ENCODE peak calls at places on chromosomes 7 and 10, in eight cellular contexts. One of them, this sample, is unnamed.

GRCh38 chr7:22204312-22204711 is 152.6 kb downstream of the RAPGEF5 start:
- DNase-seq in stimulated activated CD4-positive, alpha-beta T cell treated with anti-CD3 and anti-CD28 coated beads, Interleukin-2, amount 100 ng/mL, for 48 hours: no peak
- DNase-seq in progenitor cell of endocrine pancreas: no peak
- DNase-seq in skeletal muscle cell: no peak
- DNase-seq in Kasumi-1: no peak
- DNase-seq in NCI-H774: no peak
- DNase-seq in NCI-H446 treated with DMSO at 0.1 percent for 48 hours: no peak
- DNase-seq in NCI-H2029 treated with DMSO at 0.1 percent for 48 hours: no peak
- DNase-seq in this sample: no peak

GRCh38 chr10:125151170-125151823 is 9.1 kb downstream of the CTBP2 start:
- DNase-seq in stimulated activated CD4-positive, alpha-beta T cell treated with anti-CD3 and anti-CD28 coated beads, Interleukin-2, amount 100 ng/mL, for 48 hours: no peak
- DNase-seq in progenitor cell of endocrine pancreas: no peak
- DNase-seq in skeletal muscle cell: no peak
- DNase-seq in Kasumi-1: no peak
- DNase-seq in NCI-H774: no peak
- DNase-seq in NCI-H446 treated with DMSO at 0.1 percent for 48 hours: no peak
- DNase-seq in NCI-H2029 treated with DMSO at 0.1 percent for 48 hours: no peak
- DNase-seq in this sample: no peak

GRCh38 chr10:111725035-111725434 is 458.5 kb downstream of the GPAM start:
- DNase-seq in stimulated activated CD4-positive, alpha-beta T cell treated with anti-CD3 and anti-CD28 coated beads, Interleukin-2, amount 100 ng/mL, for 48 hours: no peak
- DNase-seq in progenitor cell of endocrine pancreas: no peak
- DNase-seq in skeletal muscle cell: no peak
- DNase-seq in Kasumi-1: no peak
- DNase-seq in NCI-H774: no peak
- DNase-seq in NCI-H446 treated with DMSO at 0.1 percent for 48 hours: no peak
- DNase-seq in NCI-H2029 treated with DMSO at 0.1 percent for 48 hours: no peak
- DNase-seq in this sample: no peak

GRCh38 chr10:60534791-60535389 is 145.2 kb upstream of the ANK3 start:
- DNase-seq in stimulated activated CD4-positive, alpha-beta T cell treated with anti-CD3 and anti-CD28 coated beads, Interleukin-2, amount 100 ng/mL, for 48 hours: no peak
- DNase-seq in progenitor cell of endocrine pancreas: no peak
- DNase-seq in skeletal muscle cell: no peak
- DNase-seq in Kasumi-1: no peak
- DNase-seq in NCI-H774: no peak
- DNase-seq in NCI-H446 treated with DMSO at 0.1 percent for 48 hours: no peak
- DNase-seq in NCI-H2029 treated with DMSO at 0.1 percent for 48 hours: no peak
- DNase-seq in this sample: no peak

GRCh38 chr7:22469371-22470143 is 30.4 kb downstream of the STEAP1B start:
- DNase-seq in stimulated activated CD4-positive, alpha-beta T cell treated with anti-CD3 and anti-CD28 coated beads, Interleukin-2, amount 100 ng/mL, for 48 hours: no peak
- DNase-seq in progenitor cell of endocrine pancreas: no peak
- DNase-seq in skeletal muscle cell: no peak
- DNase-seq in Kasumi-1: no peak
- DNase-seq in NCI-H774: peak
- DNase-seq in NCI-H446 treated with DMSO at 0.1 percent for 48 hours: no peak
- DNase-seq in NCI-H2029 treated with DMSO at 0.1 percent for 48 hours: peak
- DNase-seq in this sample: no peak

GRCh38 chr7:103989200-103989784 is at the start of gene RELN:
- DNase-seq in stimulated activated CD4-positive, alpha-beta T cell treated with anti-CD3 and anti-CD28 coated beads, Interleukin-2, amount 100 ng/mL, for 48 hours: peak
- DNase-seq in progenitor cell of endocrine pancreas: no peak
- DNase-seq in skeletal muscle cell: no peak
- DNase-seq in Kasumi-1: no peak
- DNase-seq in NCI-H774: peak
- DNase-seq in NCI-H446 treated with DMSO at 0.1 percent for 48 hours: peak
- DNase-seq in NCI-H2029 treated with DMSO at 0.1 percent for 48 hours: no peak
- DNase-seq in this sample: peak

GRCh38 chr10:43396928-43397624 is 11.9 kb downstream of the HNRNPF start:
- DNase-seq in stimulated activated CD4-positive, alpha-beta T cell treated with anti-CD3 and anti-CD28 coated beads, Interleukin-2, amount 100 ng/mL, for 48 hours: peak
- DNase-seq in progenitor cell of endocrine pancreas: peak
- DNase-seq in skeletal muscle cell: no peak
- DNase-seq in Kasumi-1: peak
- DNase-seq in NCI-H774: peak
- DNase-seq in NCI-H446 treated with DMSO at 0.1 percent for 48 hours: peak
- DNase-seq in NCI-H2029 treated with DMSO at 0.1 percent for 48 hours: peak
- DNase-seq in this sample: peak

GRCh38 chr10:31999836-32000235 is 56.4 kb downstream of the KIF5B start:
- DNase-seq in stimulated activated CD4-positive, alpha-beta T cell treated with anti-CD3 and anti-CD28 coated beads, Interleukin-2, amount 100 ng/mL, for 48 hours: no peak
- DNase-seq in progenitor cell of endocrine pancreas: no peak
- DNase-seq in skeletal muscle cell: no peak
- DNase-seq in Kasumi-1: no peak
- DNase-seq in NCI-H774: no peak
- DNase-seq in NCI-H446 treated with DMSO at 0.1 percent for 48 hours: no peak
- DNase-seq in NCI-H2029 treated with DMSO at 0.1 percent for 48 hours: no peak
- DNase-seq in this sample: no peak

GRCh38 chr7:43634384-43634783 is 51.5 kb downstream of the STK17A start:
- DNase-seq in stimulated activated CD4-positive, alpha-beta T cell treated with anti-CD3 and anti-CD28 coated beads, Interleukin-2, amount 100 ng/mL, for 48 hours: no peak
- DNase-seq in progenitor cell of endocrine pancreas: no peak
- DNase-seq in skeletal muscle cell: no peak
- DNase-seq in Kasumi-1: no peak
- DNase-seq in NCI-H774: no peak
- DNase-seq in NCI-H446 treated with DMSO at 0.1 percent for 48 hours: no peak
- DNase-seq in NCI-H2029 treated with DMSO at 0.1 percent for 48 hours: no peak
- DNase-seq in this sample: no peak

GRCh38 chr7:82183633-82184032 is 259.9 kb downstream of the CACNA2D1 start:
- DNase-seq in stimulated activated CD4-positive, alpha-beta T cell treated with anti-CD3 and anti-CD28 coated beads, Interleukin-2, amount 100 ng/mL, for 48 hours: no peak
- DNase-seq in progenitor cell of endocrine pancreas: no peak
- DNase-seq in skeletal muscle cell: peak
- DNase-seq in Kasumi-1: peak
- DNase-seq in NCI-H774: no peak
- DNase-seq in NCI-H446 treated with DMSO at 0.1 percent for 48 hours: no peak
- DNase-seq in NCI-H2029 treated with DMSO at 0.1 percent for 48 hours: no peak
- DNase-seq in this sample: no peak

GRCh38 chr10:117552156-117552620 is 9.6 kb downstream of the EMX2 start:
- DNase-seq in stimulated activated CD4-positive, alpha-beta T cell treated with anti-CD3 and anti-CD28 coated beads, Interleukin-2, amount 100 ng/mL, for 48 hours: no peak
- DNase-seq in progenitor cell of endocrine pancreas: peak
- DNase-seq in skeletal muscle cell: no peak
- DNase-seq in Kasumi-1: no peak
- DNase-seq in NCI-H774: no peak
- DNase-seq in NCI-H446 treated with DMSO at 0.1 percent for 48 hours: no peak
- DNase-seq in NCI-H2029 treated with DMSO at 0.1 percent for 48 hours: no peak
- DNase-seq in this sample: no peak

GRCh38 chr10:72980348-72980747 is 25.7 kb upstream of the PLA2G12B start:
- DNase-seq in stimulated activated CD4-positive, alpha-beta T cell treated with anti-CD3 and anti-CD28 coated beads, Interleukin-2, amount 100 ng/mL, for 48 hours: no peak
- DNase-seq in progenitor cell of endocrine pancreas: no peak
- DNase-seq in skeletal muscle cell: no peak
- DNase-seq in Kasumi-1: no peak
- DNase-seq in NCI-H774: no peak
- DNase-seq in NCI-H446 treated with DMSO at 0.1 percent for 48 hours: no peak
- DNase-seq in NCI-H2029 treated with DMSO at 0.1 percent for 48 hours: no peak
- DNase-seq in this sample: no peak

GRCh38 chr7:18653381-18654155 is 158.0 kb downstream of the HDAC9 start:
- DNase-seq in stimulated activated CD4-positive, alpha-beta T cell treated with anti-CD3 and anti-CD28 coated beads, Interleukin-2, amount 100 ng/mL, for 48 hours: no peak
- DNase-seq in progenitor cell of endocrine pancreas: no peak
- DNase-seq in skeletal muscle cell: no peak
- DNase-seq in Kasumi-1: no peak
- DNase-seq in NCI-H774: no peak
- DNase-seq in NCI-H446 treated with DMSO at 0.1 percent for 48 hours: no peak
- DNase-seq in NCI-H2029 treated with DMSO at 0.1 percent for 48 hours: no peak
- DNase-seq in this sample: no peak

GRCh38 chr10:65765006-65765546 is 1160.8 kb upstream of the LRRTM3 start:
- DNase-seq in stimulated activated CD4-positive, alpha-beta T cell treated with anti-CD3 and anti-CD28 coated beads, Interleukin-2, amount 100 ng/mL, for 48 hours: no peak
- DNase-seq in progenitor cell of endocrine pancreas: no peak
- DNase-seq in skeletal muscle cell: no peak
- DNase-seq in Kasumi-1: no peak
- DNase-seq in NCI-H774: no peak
- DNase-seq in NCI-H446 treated with DMSO at 0.1 percent for 48 hours: no peak
- DNase-seq in NCI-H2029 treated with DMSO at 0.1 percent for 48 hours: no peak
- DNase-seq in this sample: no peak

GRCh38 chr7:98870071-98870651 is 347 bp upstream of the TMEM130 start:
- DNase-seq in stimulated activated CD4-positive, alpha-beta T cell treated with anti-CD3 and anti-CD28 coated beads, Interleukin-2, amount 100 ng/mL, for 48 hours: peak
- DNase-seq in progenitor cell of endocrine pancreas: no peak
- DNase-seq in skeletal muscle cell: no peak
- DNase-seq in Kasumi-1: peak
- DNase-seq in NCI-H774: no peak
- DNase-seq in NCI-H446 treated with DMSO at 0.1 percent for 48 hours: no peak
- DNase-seq in NCI-H2029 treated with DMSO at 0.1 percent for 48 hours: no peak
- DNase-seq in this sample: peak

GRCh38 chr10:31836569-31837406 is 91.8 kb downstream of the ARHGAP12 start:
- DNase-seq in stimulated activated CD4-positive, alpha-beta T cell treated with anti-CD3 and anti-CD28 coated beads, Interleukin-2, amount 100 ng/mL, for 48 hours: no peak
- DNase-seq in progenitor cell of endocrine pancreas: no peak
- DNase-seq in skeletal muscle cell: no peak
- DNase-seq in Kasumi-1: peak
- DNase-seq in NCI-H774: no peak
- DNase-seq in NCI-H446 treated with DMSO at 0.1 percent for 48 hours: peak
- DNase-seq in NCI-H2029 treated with DMSO at 0.1 percent for 48 hours: no peak
- DNase-seq in this sample: no peak

GRCh38 chr10:7478727-7479457 is 68.1 kb upstream of the SFMBT2 start:
- DNase-seq in stimulated activated CD4-positive, alpha-beta T cell treated with anti-CD3 and anti-CD28 coated beads, Interleukin-2, amount 100 ng/mL, for 48 hours: no peak
- DNase-seq in progenitor cell of endocrine pancreas: no peak
- DNase-seq in skeletal muscle cell: no peak
- DNase-seq in Kasumi-1: no peak
- DNase-seq in NCI-H774: no peak
- DNase-seq in NCI-H446 treated with DMSO at 0.1 percent for 48 hours: no peak
- DNase-seq in NCI-H2029 treated with DMSO at 0.1 percent for 48 hours: no peak
- DNase-seq in this sample: no peak

GRCh38 chr7:1813394-1814088 is 143.5 kb downstream of the ELFN1 start:
- DNase-seq in stimulated activated CD4-positive, alpha-beta T cell treated with anti-CD3 and anti-CD28 coated beads, Interleukin-2, amount 100 ng/mL, for 48 hours: no peak
- DNase-seq in progenitor cell of endocrine pancreas: no peak
- DNase-seq in skeletal muscle cell: no peak
- DNase-seq in Kasumi-1: no peak
- DNase-seq in NCI-H774: no peak
- DNase-seq in NCI-H446 treated with DMSO at 0.1 percent for 48 hours: no peak
- DNase-seq in NCI-H2029 treated with DMSO at 0.1 percent for 48 hours: no peak
- DNase-seq in this sample: no peak

GRCh38 chr7:15870337-15870736 is 183.9 kb upstream of the MEOX2 start:
- DNase-seq in stimulated activated CD4-positive, alpha-beta T cell treated with anti-CD3 and anti-CD28 coated beads, Interleukin-2, amount 100 ng/mL, for 48 hours: no peak
- DNase-seq in progenitor cell of endocrine pancreas: no peak
- DNase-seq in skeletal muscle cell: no peak
- DNase-seq in Kasumi-1: no peak
- DNase-seq in NCI-H774: no peak
- DNase-seq in NCI-H446 treated with DMSO at 0.1 percent for 48 hours: no peak
- DNase-seq in NCI-H2029 treated with DMSO at 0.1 percent for 48 hours: no peak
- DNase-seq in this sample: no peak

GRCh38 chr10:126892873-126893175 is 12.4 kb upstream of the DOCK1 start:
- DNase-seq in stimulated activated CD4-positive, alpha-beta T cell treated with anti-CD3 and anti-CD28 coated beads, Interleukin-2, amount 100 ng/mL, for 48 hours: no peak
- DNase-seq in progenitor cell of endocrine pancreas: no peak
- DNase-seq in skeletal muscle cell: no peak
- DNase-seq in Kasumi-1: no peak
- DNase-seq in NCI-H774: no peak
- DNase-seq in NCI-H446 treated with DMSO at 0.1 percent for 48 hours: no peak
- DNase-seq in NCI-H2029 treated with DMSO at 0.1 percent for 48 hours: no peak
- DNase-seq in this sample: no peak

GRCh38 chr7:16066805-16067459 is 354.4 kb downstream of the CRPPA start:
- DNase-seq in stimulated activated CD4-positive, alpha-beta T cell treated with anti-CD3 and anti-CD28 coated beads, Interleukin-2, amount 100 ng/mL, for 48 hours: no peak
- DNase-seq in progenitor cell of endocrine pancreas: no peak
- DNase-seq in skeletal muscle cell: no peak
- DNase-seq in Kasumi-1: no peak
- DNase-seq in NCI-H774: no peak
- DNase-seq in NCI-H446 treated with DMSO at 0.1 percent for 48 hours: no peak
- DNase-seq in NCI-H2029 treated with DMSO at 0.1 percent for 48 hours: no peak
- DNase-seq in this sample: no peak

GRCh38 chr10:119480667-119481066 is 61.9 kb downstream of the RGS10 start:
- DNase-seq in stimulated activated CD4-positive, alpha-beta T cell treated with anti-CD3 and anti-CD28 coated beads, Interleukin-2, amount 100 ng/mL, for 48 hours: no peak
- DNase-seq in progenitor cell of endocrine pancreas: no peak
- DNase-seq in skeletal muscle cell: no peak
- DNase-seq in Kasumi-1: no peak
- DNase-seq in NCI-H774: peak
- DNase-seq in NCI-H446 treated with DMSO at 0.1 percent for 48 hours: no peak
- DNase-seq in NCI-H2029 treated with DMSO at 0.1 percent for 48 hours: no peak
- DNase-seq in this sample: no peak

GRCh38 chr7:129829677-129830631 is 122.8 kb downstream of the UBE2H start:
- DNase-seq in stimulated activated CD4-positive, alpha-beta T cell treated with anti-CD3 and anti-CD28 coated beads, Interleukin-2, amount 100 ng/mL, for 48 hours: peak
- DNase-seq in progenitor cell of endocrine pancreas: no peak
- DNase-seq in skeletal muscle cell: no peak
- DNase-seq in Kasumi-1: peak
- DNase-seq in NCI-H774: peak
- DNase-seq in NCI-H446 treated with DMSO at 0.1 percent for 48 hours: peak
- DNase-seq in NCI-H2029 treated with DMSO at 0.1 percent for 48 hours: peak
- DNase-seq in this sample: peak

GRCh38 chr10:68647928-68648327 is 73.1 kb upstream of the CCAR1 start:
- DNase-seq in stimulated activated CD4-positive, alpha-beta T cell treated with anti-CD3 and anti-CD28 coated beads, Interleukin-2, amount 100 ng/mL, for 48 hours: no peak
- DNase-seq in progenitor cell of endocrine pancreas: no peak
- DNase-seq in skeletal muscle cell: peak
- DNase-seq in Kasumi-1: no peak
- DNase-seq in NCI-H774: no peak
- DNase-seq in NCI-H446 treated with DMSO at 0.1 percent for 48 hours: no peak
- DNase-seq in NCI-H2029 treated with DMSO at 0.1 percent for 48 hours: no peak
- DNase-seq in this sample: no peak

GRCh38 chr7:77476871-77477270 is 60.2 kb upstream of the PTPN12 start:
- DNase-seq in stimulated activated CD4-positive, alpha-beta T cell treated with anti-CD3 and anti-CD28 coated beads, Interleukin-2, amount 100 ng/mL, for 48 hours: no peak
- DNase-seq in progenitor cell of endocrine pancreas: no peak
- DNase-seq in skeletal muscle cell: no peak
- DNase-seq in Kasumi-1: no peak
- DNase-seq in NCI-H774: no peak
- DNase-seq in NCI-H446 treated with DMSO at 0.1 percent for 48 hours: no peak
- DNase-seq in NCI-H2029 treated with DMSO at 0.1 percent for 48 hours: no peak
- DNase-seq in this sample: no peak

GRCh38 chr7:154578351-154578750 is 424.6 kb downstream of the PAXIP1 start:
- DNase-seq in stimulated activated CD4-positive, alpha-beta T cell treated with anti-CD3 and anti-CD28 coated beads, Interleukin-2, amount 100 ng/mL, for 48 hours: no peak
- DNase-seq in progenitor cell of endocrine pancreas: no peak
- DNase-seq in skeletal muscle cell: no peak
- DNase-seq in Kasumi-1: no peak
- DNase-seq in NCI-H774: no peak
- DNase-seq in NCI-H446 treated with DMSO at 0.1 percent for 48 hours: no peak
- DNase-seq in NCI-H2029 treated with DMSO at 0.1 percent for 48 hours: no peak
- DNase-seq in this sample: no peak

GRCh38 chr7:99268361-99268908 is 4.2 kb upstream of the MYH16 start:
- DNase-seq in stimulated activated CD4-positive, alpha-beta T cell treated with anti-CD3 and anti-CD28 coated beads, Interleukin-2, amount 100 ng/mL, for 48 hours: no peak
- DNase-seq in progenitor cell of endocrine pancreas: no peak
- DNase-seq in skeletal muscle cell: no peak
- DNase-seq in Kasumi-1: no peak
- DNase-seq in NCI-H774: no peak
- DNase-seq in NCI-H446 treated with DMSO at 0.1 percent for 48 hours: no peak
- DNase-seq in NCI-H2029 treated with DMSO at 0.1 percent for 48 hours: no peak
- DNase-seq in this sample: no peak

GRCh38 chr7:12970626-12971025 is 283.2 kb downstream of the ARL4A start:
- DNase-seq in stimulated activated CD4-positive, alpha-beta T cell treated with anti-CD3 and anti-CD28 coated beads, Interleukin-2, amount 100 ng/mL, for 48 hours: no peak
- DNase-seq in progenitor cell of endocrine pancreas: no peak
- DNase-seq in skeletal muscle cell: no peak
- DNase-seq in Kasumi-1: no peak
- DNase-seq in NCI-H774: no peak
- DNase-seq in NCI-H446 treated with DMSO at 0.1 percent for 48 hours: no peak
- DNase-seq in NCI-H2029 treated with DMSO at 0.1 percent for 48 hours: no peak
- DNase-seq in this sample: no peak

GRCh38 chr7:1752771-1753562 is 82.9 kb downstream of the ELFN1 start:
- DNase-seq in stimulated activated CD4-positive, alpha-beta T cell treated with anti-CD3 and anti-CD28 coated beads, Interleukin-2, amount 100 ng/mL, for 48 hours: no peak
- DNase-seq in progenitor cell of endocrine pancreas: no peak
- DNase-seq in skeletal muscle cell: no peak
- DNase-seq in Kasumi-1: no peak
- DNase-seq in NCI-H774: no peak
- DNase-seq in NCI-H446 treated with DMSO at 0.1 percent for 48 hours: no peak
- DNase-seq in NCI-H2029 treated with DMSO at 0.1 percent for 48 hours: no peak
- DNase-seq in this sample: no peak

GRCh38 chr7:142168746-142169145 is 57.2 kb downstream of the MGAM2 start:
- DNase-seq in stimulated activated CD4-positive, alpha-beta T cell treated with anti-CD3 and anti-CD28 coated beads, Interleukin-2, amount 100 ng/mL, for 48 hours: no peak
- DNase-seq in progenitor cell of endocrine pancreas: peak
- DNase-seq in skeletal muscle cell: no peak
- DNase-seq in Kasumi-1: no peak
- DNase-seq in NCI-H774: no peak
- DNase-seq in NCI-H446 treated with DMSO at 0.1 percent for 48 hours: no peak
- DNase-seq in NCI-H2029 treated with DMSO at 0.1 percent for 48 hours: no peak
- DNase-seq in this sample: no peak

GRCh38 chr10:128087884-128088695 is 38.1 kb downstream of the MKI67 start:
- DNase-seq in stimulated activated CD4-positive, alpha-beta T cell treated with anti-CD3 and anti-CD28 coated beads, Interleukin-2, amount 100 ng/mL, for 48 hours: no peak
- DNase-seq in progenitor cell of endocrine pancreas: no peak
- DNase-seq in skeletal muscle cell: no peak
- DNase-seq in Kasumi-1: no peak
- DNase-seq in NCI-H774: no peak
- DNase-seq in NCI-H446 treated with DMSO at 0.1 percent for 48 hours: no peak
- DNase-seq in NCI-H2029 treated with DMSO at 0.1 percent for 48 hours: no peak
- DNase-seq in this sample: no peak

GRCh38 chr7:15345216-15345615 is 216.6 kb downstream of the AGMO start:
- DNase-seq in stimulated activated CD4-positive, alpha-beta T cell treated with anti-CD3 and anti-CD28 coated beads, Interleukin-2, amount 100 ng/mL, for 48 hours: no peak
- DNase-seq in progenitor cell of endocrine pancreas: no peak
- DNase-seq in skeletal muscle cell: peak
- DNase-seq in Kasumi-1: no peak
- DNase-seq in NCI-H774: no peak
- DNase-seq in NCI-H446 treated with DMSO at 0.1 percent for 48 hours: no peak
- DNase-seq in NCI-H2029 treated with DMSO at 0.1 percent for 48 hours: no peak
- DNase-seq in this sample: no peak